ENCODE peak calls at places on chromosomes 3 and 15, in six cellular contexts. J is GM23338; M is colonic mucosa; Q is GM23248; F is esophagus muscularis mucosa; I is CD8-positive, alpha-beta memory T cell. L is an unnamed sample.
A peak's percentile ranks its signal among the peaks of the same experiment; 100 is the strongest.

GRCh38 chr3:49673715-49674490 is at the start of gene APEH:
- DNase-seq in F (peak; percentile 98), I (peak; percentile 98), Q (peak; percentile 99), M (peak; percentile 97), J (peak; percentile 100), L (peak; percentile 99)

GRCh38 chr3:48467110-48467454 is 20.5 kb downstream of the ATRIP start:
- DNase-seq in F (no peak), I (no peak), M (no peak), J (no peak), Q (no peak), L (no peak)

GRCh38 chr3:161372321-161373260 is 1.3 kb upstream of the SPTSSB start:
- DNase-seq in Q (peak; percentile 42), I (peak; percentile 22), M (peak; percentile 25), F (no peak), J (peak; percentile 69), L (peak; percentile 12)

GRCh38 chr3:16122155-16122554 is 52.3 kb upstream of the GALNT15 start:
- DNase-seq in J (no peak), F (no peak), M (no peak), I (no peak), Q (no peak), L (no peak)

GRCh38 chr3:124826703-124827102 is 60.5 kb downstream of the ITGB5 start:
- DNase-seq in Q (peak; percentile 94), J (peak; percentile 79), I (no peak), F (no peak), M (no peak), L (no peak)

GRCh38 chr3:160401301-160402095 is 2.0 kb downstream of the SMC4 start:
- DNase-seq in M (peak; percentile 37), Q (peak; percentile 74), I (no peak), F (no peak), J (no peak), L (peak; percentile 57)

GRCh38 chr3:114608293-114608692 is 314.5 kb downstream of the TIGIT start:
- DNase-seq in I (no peak), J (no peak), Q (peak; percentile 87), M (no peak), F (no peak), L (no peak)

GRCh38 chr3:152209776-152210175 is 59.0 kb upstream of the MBNL1 start:
- DNase-seq in I (no peak), F (no peak), J (no peak), Q (no peak), M (no peak), L (no peak)

GRCh38 chr15:56208185-56208584 is 35.5 kb downstream of the RFX7 start:
- DNase-seq in F (no peak), M (no peak), I (no peak), Q (no peak), J (no peak), L (no peak)

GRCh38 chr15:45187894-45188830 is at the start of gene SHF:
- DNase-seq in Q (peak; percentile 48), I (peak; percentile 44), M (peak; percentile 68), J (peak; percentile 75), F (no peak), L (peak; percentile 74)

GRCh38 chr3:156010829-156011228 is 109.5 kb upstream of the KCNAB1 start:
- DNase-seq in Q (no peak), I (no peak), J (peak; percentile 50), F (no peak), M (no peak), L (peak; percentile 28)

DNA sequence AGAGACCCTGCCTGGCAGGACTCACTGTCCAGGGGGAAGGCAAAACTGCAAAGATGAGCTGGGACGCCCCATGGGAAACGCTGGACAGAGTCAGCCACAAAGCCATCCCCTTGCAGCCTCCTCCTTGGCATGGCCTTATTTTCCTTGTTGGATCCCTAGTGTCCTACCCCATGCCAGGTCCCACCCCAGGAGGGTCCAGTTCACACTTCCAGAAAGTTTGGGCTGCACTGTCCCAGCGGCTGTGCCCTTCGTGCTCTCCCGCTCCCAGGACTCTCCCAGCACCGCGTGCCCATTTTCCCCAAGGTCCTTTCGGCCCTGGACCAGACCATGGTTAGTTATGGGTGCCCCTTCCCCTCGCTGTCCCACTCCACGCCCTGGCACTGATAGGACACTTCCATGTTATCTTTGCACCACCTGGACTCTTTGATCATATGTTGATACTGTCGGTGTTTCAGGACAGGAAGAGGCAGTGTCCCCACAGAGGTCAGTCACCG is 5.8 kb upstream of the NRROS start:
- DNase-seq in J (no peak), Q (no peak), I (no peak), F (no peak), M (no peak), L (no peak)
- H3K27ac ChIP-seq in J (peak overlapping the region; percentile 95), Q (no peak overlapping the region), I (peak overlapping the region; percentile 51), F (peak overlapping the region; percentile 95), M (peak overlapping the region; percentile 21), L (no peak overlapping the region)

GRCh38 chr3:123392368-123392767 is 56.5 kb downstream of the ADCY5 start:
- DNase-seq in F (no peak), Q (no peak), M (no peak), J (no peak), I (no peak), L (peak; percentile 32)
- H3K4me1 ChIP-seq in F (peaks cover 98% of the 10 kb centered on the region), Q (no peaks in the 10 kb centered on the region), M (no peaks in the 10 kb centered on the region), J (peaks cover under 1% of the 10 kb centered on the region), I (no peaks in the 10 kb centered on the region), L (peaks cover 36% of the 10 kb centered on the region)

DNA sequence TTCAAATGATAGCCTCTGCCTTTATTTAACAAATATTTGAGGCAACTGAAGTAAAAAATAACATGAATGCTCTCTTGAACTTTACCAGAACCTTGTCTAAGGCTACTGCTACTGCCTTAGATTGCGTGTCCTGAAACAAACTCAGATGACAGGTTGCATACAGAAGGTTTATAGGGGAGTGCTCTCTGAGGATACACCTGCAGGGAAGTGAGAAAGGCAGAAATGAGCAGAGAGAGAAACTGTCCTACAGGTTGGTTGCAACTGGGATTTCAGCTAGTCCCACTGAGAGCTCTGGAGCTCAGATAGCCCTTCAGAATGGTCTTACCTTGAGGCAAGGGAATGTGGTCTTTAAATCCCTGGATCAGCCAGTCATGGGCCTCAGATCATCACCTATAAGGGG is 165.5 kb downstream of the IL5RA start:
- DNase-seq in I (no peak), F (no peak), Q (no peak), M (no peak), J (no peak), L (no peak)
- H3K27ac ChIP-seq in I (no peak overlapping the region), F (no peak overlapping the region), Q (no peak overlapping the region), M (no peak overlapping the region), J (no peak overlapping the region), L (no peak overlapping the region)

GRCh38 chr15:101472033-101472432 is 17.5 kb downstream of the PCSK6 start:
- DNase-seq in J (no peak), F (no peak), Q (no peak), M (no peak), I (no peak), L (no peak)
- H3K4me1 ChIP-seq in J (no peaks in the 10 kb centered on the region), F (no peaks in the 10 kb centered on the region), Q (no peaks in the 10 kb centered on the region), M (no peaks in the 10 kb centered on the region), I (no peaks in the 10 kb centered on the region), L (no peaks in the 10 kb centered on the region)

GRCh38 chr3:113151475-113152031 is 59.8 kb upstream of the BOC start:
- DNase-seq in I (no peak), M (no peak), Q (no peak), F (no peak), J (no peak), L (peak; percentile 52)
- H3K27ac ChIP-seq in I (no peak overlapping the region), M (peak overlapping the region; percentile 1), Q (no peak overlapping the region), F (peak overlapping the region; percentile 84), J (no peak overlapping the region), L (no peak overlapping the region)

GRCh38 chr3:34106879-34107278 is 308.4 kb downstream of the PDCD6IP start:
- DNase-seq in I (no peak), Q (peak; percentile 4), M (peak; percentile 54), J (peak; percentile 80), F (no peak), L (no peak)
- H3K4me1 ChIP-seq in I (no peaks in the 10 kb centered on the region), Q (no peaks in the 10 kb centered on the region), M (no peaks in the 10 kb centered on the region), J (no peaks in the 10 kb centered on the region), F (no peaks in the 10 kb centered on the region), L (no peaks in the 10 kb centered on the region)

DNA sequence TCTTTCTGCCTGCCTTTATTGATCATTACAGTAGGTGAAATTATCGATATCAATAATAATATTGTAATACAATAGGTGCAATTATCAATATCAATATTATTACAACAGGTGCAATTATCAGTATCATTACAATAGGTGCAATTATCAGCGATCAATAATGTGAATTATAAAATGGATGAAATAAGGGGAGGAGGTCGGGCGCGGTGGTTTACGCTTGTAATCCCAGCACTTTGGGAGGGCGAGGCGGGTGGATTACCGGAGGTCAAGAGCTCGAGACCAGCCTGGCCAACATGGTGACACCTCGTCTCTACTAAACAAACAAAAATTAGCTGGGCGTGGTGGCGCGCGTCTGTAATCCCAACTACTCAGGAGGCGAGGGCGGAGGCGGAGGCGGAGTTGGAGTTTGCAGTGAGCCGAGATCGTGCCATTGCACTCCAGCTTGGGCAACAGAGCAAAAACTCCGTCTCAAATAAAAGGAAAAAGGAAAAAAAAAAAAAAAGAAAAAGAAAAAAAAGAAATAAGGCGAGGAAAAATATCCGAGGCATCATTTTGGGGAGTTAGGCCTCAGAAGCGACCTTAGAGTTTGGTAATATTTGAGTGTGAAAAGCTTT is 611 bp upstream of the BNIP2 start:
- DNase-seq in Q (peak; percentile 86), M (peak; percentile 94), F (peak; percentile 97), J (peak; percentile 78), I (peak; percentile 61), L (peak; percentile 93)
- H3K27ac ChIP-seq in Q (peak overlapping the region; percentile 99), M (peak overlapping the region; percentile 100), F (peak overlapping the region; percentile 97), J (peak overlapping the region; percentile 63), I (peak overlapping the region; percentile 99), L (peak overlapping the region; percentile 94)

GRCh38 chr3:69091389-69092029 is 6.8 kb downstream of the ARL6IP5 start:
- DNase-seq in M (no peak), Q (no peak), I (no peak), J (no peak), F (no peak), L (no peak)
- H3K4me1 ChIP-seq in M (peaks cover 16% of the 10 kb centered on the region), Q (peaks cover 56% of the 10 kb centered on the region), I (peaks cover 94% of the 10 kb centered on the region), J (peaks cover 45% of the 10 kb centered on the region), F (peaks cover 98% of the 10 kb centered on the region), L (peaks cover 20% of the 10 kb centered on the region)

L was measured in right cardiac atrium.